ENCODE peak calls at places on chromosomes 6 and 20, in four cellular contexts. N, X, G and Y are unnamed samples.

GRCh38 chr20:47713941-47714450 is 71.3 kb downstream of the SULF2 start:
- DNase-seq in X (peak; percentile 27), N (no peak), G (no peak), Y (no peak)

GRCh38 chr6:161917645-161918044 is 643.8 kb upstream of the AGPAT4 start:
- DNase-seq in N (no peak), G (no peak), X (no peak), Y (no peak)

GRCh38 chr6:140809694-140810101 is 1323.0 kb upstream of the GJE1 start:
- DNase-seq in N (no peak), G (no peak), X (no peak), Y (no peak)

GRCh38 chr6:49849121-49849907 is 17.0 kb downstream of the CRISP1 start:
- DNase-seq in N (no peak), X (peak; percentile 55), G (no peak), Y (peak; percentile 59)

GRCh38 chr6:43669050-43669921 is 18.3 kb downstream of the MRPS18A start:
- DNase-seq in X (peak; percentile 59), G (peak; percentile 42), N (no peak), Y (peak; percentile 59)

GRCh38 chr6:138234363-138234762 is 16.1 kb upstream of the PBOV1 start:
- DNase-seq in X (no peak), N (no peak), G (no peak), Y (no peak)

GRCh38 chr6:107495196-107495643 is 5.3 kb downstream of the SOBP start:
- DNase-seq in G (no peak), N (no peak), X (peak; percentile 78), Y (no peak)

GRCh38 chr6:70108230-70108629 is 194.7 kb downstream of the COL9A1 start:
- DNase-seq in G (no peak), N (no peak), X (peak; percentile 35), Y (peak; percentile 54)

GRCh38 chr20:56504373-56505005 is 20.1 kb upstream of the FAM209A start:
- DNase-seq in N (no peak), G (peak; percentile 37), X (no peak), Y (peak; percentile 16)

GRCh38 chr6:153553627-153554026 is 422.5 kb upstream of the RGS17 start:
- DNase-seq in X (no peak), G (peak; percentile 66), N (peak; percentile 31), Y (peak; percentile 84)

GRCh38 chr20:23136893-23137745 is 51.0 kb upstream of the CD93 start:
- DNase-seq in N (no peak), X (no peak), G (no peak), Y (peak; percentile 33)

GRCh38 chr6:24933266-24933665 is 2.5 kb downstream of the RIPOR2 start:
- DNase-seq in G (no peak), X (no peak), N (no peak), Y (no peak)

GRCh38 chr6:89509719-89510339 is 76.9 kb downstream of the ANKRD6 start:
- DNase-seq in G (no peak), N (no peak), X (no peak), Y (no peak)

GRCh38 chr20:52191436-52192295 is at the start of gene ZFP64:
- DNase-seq in G (peak; percentile 73), N (no peak), X (peak; percentile 76), Y (peak; percentile 83)

GRCh38 chr6:87722831-87723726 is 21.0 kb upstream of the AKIRIN2 start:
- DNase-seq in X (peak; percentile 95), G (peak; percentile 81), N (peak; percentile 66), Y (peak; percentile 98)

GRCh38 chr6:156827382-156827781 is 50.2 kb downstream of the ARID1B start:
- DNase-seq in G (no peak), X (no peak), N (no peak), Y (no peak)

GRCh38 chr6:160798625-160799024 is 96.6 kb downstream of the PLG start:
- DNase-seq in N (no peak), G (no peak), X (no peak), Y (peak; percentile 31)

GRCh38 chr6:142570221-142570671 is 268.4 kb downstream of the ADGRG6 start:
- DNase-seq in X (peak; percentile 52), N (no peak), G (no peak), Y (peak; percentile 75)

GRCh38 chr20:63641146-63641791 is 12.0 kb downstream of the STMN3 start:
- DNase-seq in N (no peak), G (no peak), X (no peak), Y (peak; percentile 56)

GRCh38 chr6:41917528-41917927 is 3.4 kb downstream of the MED20 start:
- DNase-seq in G (no peak), N (no peak), X (peak; percentile 96), Y (peak; percentile 85)

GRCh38 chr20:5222919-5223634 is 93.7 kb downstream of the PROKR2 start:
- DNase-seq in G (peak; percentile 57), X (peak; percentile 69), N (peak; percentile 13), Y (peak; percentile 56)

GRCh38 chr6:108805611-108806181 is 42.5 kb upstream of the ARMC2 start:
- DNase-seq in X (no peak), N (no peak), G (no peak), Y (no peak)
- H2AK5ac ChIP-seq in X (no peak overlapping the region), N (no peak overlapping the region), G (no peak overlapping the region), Y (no peak overlapping the region)

GRCh38 chr6:132995432-132995831 is 181.1 kb downstream of the RPS12 start:
- DNase-seq in N (no peak), G (no peak), X (peak; percentile 40), Y (no peak)

GRCh38 chr6:133001040-133001570 is 186.7 kb downstream of the RPS12 start:
- DNase-seq in N (no peak), G (no peak), X (no peak), Y (no peak)
- H2AK5ac ChIP-seq in N (no peak overlapping the region), G (no peak overlapping the region), X (no peak overlapping the region), Y (no peak overlapping the region)

DNA sequence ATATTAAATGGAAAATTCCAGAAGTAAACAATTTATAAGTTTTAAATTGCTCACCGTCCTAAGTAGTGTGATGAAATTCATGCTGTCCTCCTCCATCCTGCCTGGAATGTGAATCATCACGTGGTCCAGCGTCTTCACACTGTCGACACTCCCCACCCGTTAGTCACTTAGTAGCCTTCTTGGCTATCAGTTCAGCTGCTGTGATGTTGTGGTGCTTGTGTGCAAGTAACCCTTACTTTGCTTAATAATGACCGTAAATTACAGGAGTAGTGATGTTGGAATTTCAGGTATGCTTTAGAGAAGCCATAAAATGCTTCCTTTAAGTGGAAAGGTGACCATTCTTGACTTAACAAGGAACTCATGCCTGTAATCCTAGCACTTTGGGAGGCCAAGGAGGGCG is 25.2 kb downstream of the RIOK1 start:
- DNase-seq in G (no peak), N (no peak), X (peak; percentile 94), Y (peak; percentile 82)
- H2AK5ac ChIP-seq in G (no peak overlapping the region), N (no peak overlapping the region), X (no peak overlapping the region), Y (no peak overlapping the region)

GRCh38 chr6:33192105-33192646 is at the start of gene COL11A2:
- DNase-seq in G (no peak), X (no peak), N (no peak), Y (no peak)

GRCh38 chr6:33191383-33192104 is 723 bp downstream of the COL11A2 start:
- DNase-seq in X (no peak), N (no peak), G (no peak), Y (no peak)

GRCh38 chr6:33194431-33194979 is 2.2 kb upstream of the COL11A2 start:
- DNase-seq in X (no peak), G (no peak), N (no peak), Y (no peak)

GRCh38 chr6:33193619-33194018 is 1.4 kb upstream of the COL11A2 start:
- DNase-seq in N (no peak), G (no peak), X (no peak), Y (no peak)

DNA sequence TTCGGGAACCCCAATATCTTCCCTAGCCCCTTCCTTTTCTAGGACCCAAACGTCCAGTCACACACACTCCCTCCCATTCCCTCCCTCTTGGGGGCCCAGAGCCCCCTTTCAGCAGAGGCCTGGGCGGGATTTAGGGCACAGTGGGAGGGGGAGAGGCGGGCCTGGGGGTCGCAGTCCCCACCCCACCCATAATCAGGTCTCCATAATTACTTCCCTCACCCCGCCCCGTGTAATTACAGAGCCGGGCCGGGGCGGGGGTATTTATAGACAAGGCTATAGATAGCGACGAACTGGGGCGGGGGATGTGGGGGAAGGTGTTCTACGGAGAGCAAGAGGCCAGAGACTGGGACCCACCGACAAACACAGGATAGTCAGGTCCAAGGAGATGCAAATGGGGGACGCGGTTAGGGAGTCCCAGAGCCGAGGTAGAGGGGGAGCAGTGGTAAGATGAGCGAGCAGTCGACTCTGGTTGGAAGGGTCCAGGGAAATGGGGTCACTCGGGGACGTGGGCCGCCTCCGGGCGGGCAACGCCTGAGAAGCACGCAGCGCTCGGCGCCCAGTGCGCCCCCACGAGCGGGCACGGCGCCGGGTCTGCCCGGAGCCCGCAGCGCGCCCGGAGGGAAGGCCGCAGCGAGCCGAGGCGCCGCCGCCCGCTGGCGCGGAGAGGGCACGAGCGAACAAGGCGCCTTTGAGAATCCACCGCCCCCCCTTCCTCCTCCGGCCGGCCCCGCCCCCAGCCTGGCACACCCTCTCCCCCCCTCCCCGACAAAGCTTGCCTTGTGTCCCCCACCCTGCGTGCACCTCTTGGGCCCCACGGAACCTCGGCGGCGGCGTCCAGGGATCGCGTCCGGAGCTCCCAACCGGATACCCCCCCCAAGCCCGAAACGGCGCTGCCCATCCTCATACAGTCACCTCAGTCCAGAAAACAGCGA is 670 bp upstream of the COL11A2 start:
- DNase-seq in G (no peak), N (no peak), X (no peak), Y (no peak)
- H2AK5ac ChIP-seq in G (no peak overlapping the region), N (no peak overlapping the region), X (no peak overlapping the region), Y (no peak overlapping the region)